ENCODE peak calls at places on chromosomes 6 and 20, in four cellular contexts. V, Y, P and X are unnamed samples.

GRCh38 chr6:99458319-99458718 is 33.2 kb upstream of the PNISR start:
- DNase-seq in Y (peak), P (no peak), V (no peak), X (peak)

GRCh38 chr6:43776115-43776798 is 6.2 kb downstream of the VEGFA start:
- DNase-seq in V (no peak), P (peak), Y (no peak), X (no peak)

GRCh38 chr6:43799671-43800623 is 29.9 kb downstream of the VEGFA start:
- DNase-seq in Y (peak), V (no peak), P (no peak), X (no peak)

GRCh38 chr6:89599727-89600126 is 38.8 kb downstream of the LYRM2 start:
- DNase-seq in Y (no peak), P (no peak), V (no peak), X (no peak)

GRCh38 chr6:167918507-167919278 is 78.8 kb upstream of the KIF25 start:
- DNase-seq in P (no peak), Y (no peak), V (no peak), X (no peak)

GRCh38 chr6:39684790-39685485 is 40.3 kb downstream of the KIF6 start:
- DNase-seq in V (no peak), P (no peak), Y (peak), X (no peak)

GRCh38 chr6:4344317-4344899 is 209.0 kb upstream of the ECI2 start:
- DNase-seq in Y (no peak), P (no peak), V (no peak), X (no peak)

GRCh38 chr6:144737998-144738397 is 452.9 kb downstream of the UTRN start:
- DNase-seq in V (no peak), Y (peak), P (no peak), X (no peak)

GRCh38 chr6:143313163-143313562 is 137.3 kb downstream of the ADAT2 start:
- DNase-seq in V (no peak), P (no peak), Y (no peak), X (no peak)

GRCh38 chr6:35092362-35093117 is 48.6 kb downstream of the TCP11 start:
- DNase-seq in P (no peak), Y (no peak), V (no peak), X (no peak)

GRCh38 chr20:63280929-63281545 is 8.4 kb downstream of the ARFGAP1 start:
- DNase-seq in V (no peak), Y (no peak), P (no peak), X (no peak)

GRCh38 chr6:24403501-24403824 is 727 bp downstream of the MRS2 start:
- DNase-seq in Y (no peak), V (no peak), P (no peak), X (no peak)

GRCh38 chr6:157034433-157035230 is 257.5 kb downstream of the ARID1B start:
- DNase-seq in V (no peak), P (no peak), Y (peak), X (peak)

GRCh38 chr6:20211941-20212391 is 303 bp downstream of the MBOAT1 start:
- DNase-seq in P (no peak), V (no peak), Y (peak), X (no peak)

GRCh38 chr6:15391500-15391899 is 145.6 kb downstream of the JARID2 start:
- DNase-seq in V (no peak), Y (no peak), P (no peak), X (no peak)
- TF ChIP-seq RAD21 in V (no peak), Y (no peak), P (no peak), X (no peak)

GRCh38 chr20:44218441-44218840 is 7.9 kb upstream of the OSER1 start:
- DNase-seq in V (no peak), Y (no peak), P (no peak), X (no peak)
- TF ChIP-seq SRF in V (no peak), Y (no peak), P (no peak), X (no peak)

DNA sequence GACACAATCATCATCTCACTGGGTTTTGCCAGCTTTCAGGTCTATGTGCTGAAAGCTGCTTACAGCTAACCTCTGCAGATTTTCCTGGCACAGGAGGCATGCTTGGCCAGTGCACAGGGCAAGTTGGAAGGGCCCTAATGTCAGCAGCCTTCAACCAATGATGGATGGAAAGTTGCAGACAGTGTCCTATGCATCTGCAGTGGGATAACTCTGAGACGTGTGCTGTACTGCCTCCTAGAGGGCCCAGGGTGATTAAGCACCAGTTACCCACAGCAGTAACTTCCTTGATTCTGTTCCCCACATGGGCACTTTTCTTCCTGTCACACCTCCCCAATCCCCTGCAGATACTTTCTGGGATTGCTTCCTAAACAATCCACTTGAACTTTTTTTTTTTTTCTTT is 38.6 kb downstream of the OVOL2 start:
- DNase-seq in P (no peak), V (no peak), Y (peak), X (no peak)
- TF ChIP-seq EGR1 in P (no peak), V (no peak), Y (no peak), X (no peak)

GRCh38 chr20:2763186-2763585 is 37.2 kb downstream of the CPXM1 start:
- DNase-seq in Y (no peak), V (no peak), P (no peak), X (no peak)

GRCh38 chr20:2761885-2762284 is 38.5 kb downstream of the CPXM1 start:
- DNase-seq in V (no peak), Y (no peak), P (no peak), X (no peak)

GRCh38 chr20:2759603-2760360 is 40.6 kb downstream of the CPXM1 start:
- DNase-seq in Y (no peak), P (no peak), V (no peak), X (no peak)

GRCh38 chr20:2760381-2761305 is 39.8 kb downstream of the CPXM1 start:
- DNase-seq in P (no peak), V (no peak), Y (no peak), X (no peak)

DNA sequence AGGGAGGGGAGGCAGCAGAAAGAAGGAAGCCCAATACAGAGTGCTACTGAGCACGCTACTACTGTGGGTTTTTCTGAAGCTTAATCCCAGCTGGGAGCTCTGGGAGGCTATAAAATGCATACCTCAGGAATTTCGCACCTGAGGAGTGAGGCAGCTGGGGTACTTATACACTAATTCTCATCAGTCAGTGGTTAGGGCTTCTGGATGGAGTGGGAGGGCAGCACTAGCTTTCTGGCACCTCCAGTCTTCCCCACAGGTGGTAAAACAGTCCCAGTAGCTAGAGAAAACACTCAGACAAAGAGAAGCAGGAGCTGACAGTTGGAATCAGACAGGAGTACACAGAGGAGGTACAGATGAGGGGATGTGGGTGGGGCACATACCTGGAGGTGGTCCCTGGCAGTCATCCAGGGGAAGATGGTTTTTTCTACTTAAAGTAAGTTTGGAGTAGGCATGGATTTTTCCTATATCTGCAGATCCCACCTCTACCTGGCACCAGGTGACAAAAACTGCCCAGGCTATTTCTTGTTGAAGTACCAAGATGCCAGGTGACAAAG is 37.8 kb downstream of the CPXM1 start:
- DNase-seq in Y (no peak), V (no peak), P (no peak), X (no peak)
- TF ChIP-seq RAD21 in Y (no peak), V (no peak), P (no peak), X (no peak)

GRCh38 chr6:134173936-134174789 is 121.7 kb upstream of the SLC2A12 start:
- DNase-seq in P (peak), Y (peak), V (no peak), X (peak)
- TF ChIP-seq SRF in P (no peak), Y (no peak), V (no peak), X (no peak)

DNA sequence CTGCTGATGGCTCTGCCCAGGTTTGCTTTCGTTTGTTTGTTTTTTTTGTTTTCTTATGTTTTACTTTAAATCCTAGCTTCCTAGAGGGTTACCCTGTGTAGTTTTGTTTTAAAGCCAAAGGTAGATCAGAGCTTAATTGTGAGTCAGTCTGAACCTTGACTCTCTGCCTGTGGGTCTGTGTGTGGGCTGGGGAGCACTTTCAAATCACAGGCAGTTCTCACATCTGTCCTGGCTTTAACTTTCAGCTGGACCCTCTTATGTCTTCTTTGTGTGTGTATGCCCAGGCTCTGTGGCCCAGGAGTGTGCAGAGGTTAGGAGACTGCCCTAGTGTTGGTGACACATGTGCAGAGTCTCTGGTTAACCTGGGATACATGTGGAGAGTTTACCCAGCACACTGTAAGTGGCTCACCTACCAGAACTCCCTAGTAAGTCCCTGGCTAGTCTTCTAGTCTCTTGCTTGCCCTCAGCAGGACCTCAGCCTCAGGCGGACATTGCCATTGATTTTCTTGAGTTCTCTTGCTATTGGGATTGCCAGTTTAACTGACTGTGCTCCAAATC is 19.0 kb downstream of the HIVEP1 start:
- DNase-seq in P (no peak), V (no peak), Y (no peak), X (no peak)
- TF ChIP-seq EGR1 in P (no peak), V (no peak), Y (no peak), X (no peak)

GRCh38 chr6:71510057-71510713 is 221.6 kb downstream of the OGFRL1 start:
- DNase-seq in Y (no peak), V (peak), P (no peak), X (peak)
- TF ChIP-seq RAD21 in Y (no peak), V (peak), P (peak), X (peak)

DNA sequence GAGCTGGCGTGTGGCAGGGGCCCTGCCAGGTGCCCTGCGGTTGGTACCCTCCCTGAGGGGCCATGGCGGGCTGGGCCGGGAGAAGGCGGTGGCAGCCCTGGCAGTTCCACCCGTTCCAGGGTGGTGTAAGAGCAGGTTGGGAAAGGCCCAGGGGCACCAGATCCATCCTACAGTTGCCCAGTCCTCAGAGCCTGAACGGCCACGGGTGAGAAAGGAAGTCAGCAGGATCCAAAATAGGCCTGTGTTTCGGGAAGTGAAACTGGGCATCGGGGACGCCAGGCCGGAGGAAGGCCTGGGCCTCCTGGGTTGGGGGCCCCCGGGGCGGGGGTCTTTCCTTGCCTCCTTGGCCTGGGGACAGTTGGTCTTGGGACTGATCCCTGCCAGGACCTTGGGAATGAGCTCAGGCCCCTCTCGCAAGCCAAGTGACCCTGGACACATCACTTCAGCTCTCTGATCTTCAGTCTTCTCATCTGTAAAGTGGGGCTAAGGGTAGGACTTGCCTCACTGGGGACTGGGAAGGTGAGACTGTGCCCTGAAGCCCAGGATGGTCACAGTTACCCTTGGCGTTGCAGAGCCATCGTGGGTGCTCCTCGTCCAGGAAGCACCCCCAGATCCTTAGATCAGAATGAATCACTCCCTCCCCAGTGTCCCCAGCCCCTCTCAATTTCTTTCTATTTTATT is 18.1 kb upstream of the NOL4L start:
- DNase-seq in V (no peak), P (no peak), Y (no peak), X (no peak)
- TF ChIP-seq SRF in V (no peak), P (no peak), Y (no peak), X (no peak)